ENCODE peak calls at places on chromosomes 16 and 17, in seven cellular contexts. One of them, this sample, is unnamed.

GRCh38 chr16:69107311-69107962 is 2.0 kb downstream of the HAS3 start:
- DNase-seq in T-cell: no peak
- DNase-seq in body of pancreas: peak; percentile 45
- DNase-seq in stimulated activated CD4-positive, alpha-beta T cell treated with anti-CD3 and anti-CD28 coated beads, Interleukin-2, amount 100 ng/mL, for 48 hours: no peak
- DNase-seq in IMR-90: no peak
- DNase-seq in HEK293T: no peak
- DNase-seq in stimulated activated CD8-positive, alpha-beta memory T cell treated with anti-CD3 and anti-CD28 coated beads, Interleukin-7, amount 100 ng/mL, for 1 hour: no peak
- DNase-seq in this sample: peak; percentile 55

GRCh38 chr16:1054660-1055556 is 17.6 kb upstream of the SSTR5 start:
- DNase-seq in T-cell: no peak
- DNase-seq in body of pancreas: peak; percentile 72
- DNase-seq in stimulated activated CD4-positive, alpha-beta T cell treated with anti-CD3 and anti-CD28 coated beads, Interleukin-2, amount 100 ng/mL, for 48 hours: peak; percentile 40
- DNase-seq in IMR-90: peak; percentile 29
- DNase-seq in HEK293T: peak; percentile 71
- DNase-seq in stimulated activated CD8-positive, alpha-beta memory T cell treated with anti-CD3 and anti-CD28 coated beads, Interleukin-7, amount 100 ng/mL, for 1 hour: peak; percentile 15
- DNase-seq in this sample: peak; percentile 81

GRCh38 chr17:604719-605118 is 109.9 kb downstream of the VPS53 start:
- DNase-seq in T-cell: no peak
- DNase-seq in body of pancreas: no peak
- DNase-seq in stimulated activated CD4-positive, alpha-beta T cell treated with anti-CD3 and anti-CD28 coated beads, Interleukin-2, amount 100 ng/mL, for 48 hours: no peak
- DNase-seq in IMR-90: peak; percentile 39
- DNase-seq in HEK293T: no peak
- DNase-seq in stimulated activated CD8-positive, alpha-beta memory T cell treated with anti-CD3 and anti-CD28 coated beads, Interleukin-7, amount 100 ng/mL, for 1 hour: no peak
- DNase-seq in this sample: no peak

GRCh38 chr17:61200349-61200735 is 199.3 kb upstream of the TBX2 start:
- DNase-seq in T-cell: no peak
- DNase-seq in body of pancreas: peak; percentile 25
- DNase-seq in stimulated activated CD4-positive, alpha-beta T cell treated with anti-CD3 and anti-CD28 coated beads, Interleukin-2, amount 100 ng/mL, for 48 hours: no peak
- DNase-seq in IMR-90: peak; percentile 62
- DNase-seq in HEK293T: no peak
- DNase-seq in stimulated activated CD8-positive, alpha-beta memory T cell treated with anti-CD3 and anti-CD28 coated beads, Interleukin-7, amount 100 ng/mL, for 1 hour: no peak
- DNase-seq in this sample: no peak

GRCh38 chr17:58317421-58318064 is 11.1 kb downstream of the TSPOAP1 start:
- DNase-seq in T-cell: peak; percentile 74
- DNase-seq in body of pancreas: peak; percentile 54
- DNase-seq in stimulated activated CD4-positive, alpha-beta T cell treated with anti-CD3 and anti-CD28 coated beads, Interleukin-2, amount 100 ng/mL, for 48 hours: peak; percentile 57
- DNase-seq in IMR-90: peak; percentile 75
- DNase-seq in HEK293T: peak; percentile 81
- DNase-seq in stimulated activated CD8-positive, alpha-beta memory T cell treated with anti-CD3 and anti-CD28 coated beads, Interleukin-7, amount 100 ng/mL, for 1 hour: no peak
- DNase-seq in this sample: peak; percentile 25

GRCh38 chr17:8557176-8557806 is 73.2 kb downstream of the MYH10 start:
- DNase-seq in T-cell: no peak
- DNase-seq in body of pancreas: no peak
- DNase-seq in stimulated activated CD4-positive, alpha-beta T cell treated with anti-CD3 and anti-CD28 coated beads, Interleukin-2, amount 100 ng/mL, for 48 hours: no peak
- DNase-seq in IMR-90: no peak
- DNase-seq in HEK293T: no peak
- DNase-seq in stimulated activated CD8-positive, alpha-beta memory T cell treated with anti-CD3 and anti-CD28 coated beads, Interleukin-7, amount 100 ng/mL, for 1 hour: no peak
- DNase-seq in this sample: no peak

GRCh38 chr16:12059216-12059769 is 82.8 kb downstream of the SNX29 start:
- DNase-seq in T-cell: no peak
- DNase-seq in body of pancreas: no peak
- DNase-seq in stimulated activated CD4-positive, alpha-beta T cell treated with anti-CD3 and anti-CD28 coated beads, Interleukin-2, amount 100 ng/mL, for 48 hours: no peak
- DNase-seq in IMR-90: no peak
- DNase-seq in HEK293T: no peak
- DNase-seq in stimulated activated CD8-positive, alpha-beta memory T cell treated with anti-CD3 and anti-CD28 coated beads, Interleukin-7, amount 100 ng/mL, for 1 hour: no peak
- DNase-seq in this sample: peak; percentile 59

GRCh38 chr17:78438271-78438691 is 59.8 kb downstream of the PGS1 start:
- DNase-seq in T-cell: no peak
- DNase-seq in body of pancreas: no peak
- DNase-seq in stimulated activated CD4-positive, alpha-beta T cell treated with anti-CD3 and anti-CD28 coated beads, Interleukin-2, amount 100 ng/mL, for 48 hours: no peak
- DNase-seq in IMR-90: no peak
- DNase-seq in HEK293T: no peak
- DNase-seq in stimulated activated CD8-positive, alpha-beta memory T cell treated with anti-CD3 and anti-CD28 coated beads, Interleukin-7, amount 100 ng/mL, for 1 hour: no peak
- DNase-seq in this sample: no peak

GRCh38 chr16:24986512-24987303 is 28.5 kb downstream of the ARHGAP17 start:
- DNase-seq in T-cell: no peak
- DNase-seq in body of pancreas: no peak
- DNase-seq in stimulated activated CD4-positive, alpha-beta T cell treated with anti-CD3 and anti-CD28 coated beads, Interleukin-2, amount 100 ng/mL, for 48 hours: no peak
- DNase-seq in IMR-90: peak; percentile 88
- DNase-seq in HEK293T: no peak
- DNase-seq in stimulated activated CD8-positive, alpha-beta memory T cell treated with anti-CD3 and anti-CD28 coated beads, Interleukin-7, amount 100 ng/mL, for 1 hour: no peak
- DNase-seq in this sample: peak; percentile 63

GRCh38 chr16:57807968-57808528 is 5.8 kb upstream of the KIFC3 start:
- DNase-seq in T-cell: peak; percentile 51
- DNase-seq in body of pancreas: peak; percentile 90
- DNase-seq in stimulated activated CD4-positive, alpha-beta T cell treated with anti-CD3 and anti-CD28 coated beads, Interleukin-2, amount 100 ng/mL, for 48 hours: peak; percentile 48
- DNase-seq in IMR-90: peak; percentile 91
- DNase-seq in HEK293T: peak; percentile 84
- DNase-seq in stimulated activated CD8-positive, alpha-beta memory T cell treated with anti-CD3 and anti-CD28 coated beads, Interleukin-7, amount 100 ng/mL, for 1 hour: peak; percentile 29
- DNase-seq in this sample: peak; percentile 81

GRCh38 chr17:49343273-49343672 is 18.8 kb downstream of the ZNF652 start:
- DNase-seq in T-cell: no peak
- DNase-seq in body of pancreas: no peak
- DNase-seq in stimulated activated CD4-positive, alpha-beta T cell treated with anti-CD3 and anti-CD28 coated beads, Interleukin-2, amount 100 ng/mL, for 48 hours: no peak
- DNase-seq in IMR-90: peak; percentile 78
- DNase-seq in HEK293T: no peak
- DNase-seq in stimulated activated CD8-positive, alpha-beta memory T cell treated with anti-CD3 and anti-CD28 coated beads, Interleukin-7, amount 100 ng/mL, for 1 hour: no peak
- DNase-seq in this sample: no peak

GRCh38 chr17:29549169-29549935 is 17.5 kb downstream of the ABHD15 start:
- DNase-seq in T-cell: no peak
- DNase-seq in body of pancreas: no peak
- DNase-seq in stimulated activated CD4-positive, alpha-beta T cell treated with anti-CD3 and anti-CD28 coated beads, Interleukin-2, amount 100 ng/mL, for 48 hours: no peak
- DNase-seq in IMR-90: peak; percentile 44
- DNase-seq in HEK293T: no peak
- DNase-seq in stimulated activated CD8-positive, alpha-beta memory T cell treated with anti-CD3 and anti-CD28 coated beads, Interleukin-7, amount 100 ng/mL, for 1 hour: no peak
- DNase-seq in this sample: no peak

GRCh38 chr17:32386844-32387243 is 36.9 kb downstream of the ZNF207 start:
- DNase-seq in T-cell: no peak
- DNase-seq in body of pancreas: no peak
- DNase-seq in stimulated activated CD4-positive, alpha-beta T cell treated with anti-CD3 and anti-CD28 coated beads, Interleukin-2, amount 100 ng/mL, for 48 hours: no peak
- DNase-seq in IMR-90: peak; percentile 6
- DNase-seq in HEK293T: no peak
- DNase-seq in stimulated activated CD8-positive, alpha-beta memory T cell treated with anti-CD3 and anti-CD28 coated beads, Interleukin-7, amount 100 ng/mL, for 1 hour: no peak
- DNase-seq in this sample: no peak

This sample was measured in left ventricle myocardium superior.